ENCODE peak calls at places on chromosomes 16 and 17, in seven cellular contexts. X, Q, A, H, Y, U and G are unnamed samples.

GRCh38 chr16:89373355-89374110 is 116.8 kb downstream of the ANKRD11 start:
- DNase-seq in X (no peak), Q (no peak), A (no peak), H (peak; percentile 24), Y (no peak), U (peak; percentile 89), G (peak; percentile 22)

GRCh38 chr17:56581635-56582605 is 11.6 kb upstream of the NOG start:
- DNase-seq in X (no peak), Q (no peak), A (no peak), H (no peak), Y (no peak), U (no peak), G (no peak)

GRCh38 chr17:75544250-75544649 is 18.8 kb downstream of the LLGL2 start:
- DNase-seq in X (no peak), Q (no peak), A (no peak), H (no peak), Y (no peak), U (no peak), G (no peak)

GRCh38 chr17:81039854-81040758 is 5.2 kb downstream of the BAIAP2 start:
- DNase-seq in X (peak; percentile 70), Q (no peak), A (no peak), H (peak; percentile 44), Y (no peak), U (no peak), G (no peak)

GRCh38 chr17:17580662-17581470 is 10.6 kb downstream of the PEMT start:
- DNase-seq in X (no peak), Q (no peak), A (no peak), H (no peak), Y (no peak), U (no peak), G (no peak)

GRCh38 chr16:28098959-28099945 is 35.7 kb upstream of the GSG1L start:
- DNase-seq in X (no peak), Q (no peak), A (no peak), H (no peak), Y (no peak), U (peak; percentile 57), G (no peak)

GRCh38 chr17:45040459-45040858 is 11.0 kb downstream of the DCAKD start:
- DNase-seq in X (no peak), Q (no peak), A (no peak), H (no peak), Y (no peak), U (no peak), G (no peak)

GRCh38 chr17:42608692-42609181 is 437 bp downstream of the RETREG3 start:
- DNase-seq in X (no peak), Q (no peak), A (peak; percentile 20), H (no peak), Y (no peak), U (no peak), G (no peak)

GRCh38 chr17:16417399-16417798 is 2.0 kb downstream of the TRPV2 start:
- DNase-seq in X (no peak), Q (no peak), A (no peak), H (no peak), Y (no peak), U (no peak), G (no peak)

GRCh38 chr16:11292076-11292748 is 11.1 kb upstream of the PRM1 start:
- DNase-seq in X (no peak), Q (no peak), A (no peak), H (no peak), Y (no peak), U (no peak), G (no peak)

GRCh38 chr17:81091774-81092517 is 57.0 kb downstream of the BAIAP2 start:
- DNase-seq in X (no peak), Q (no peak), A (no peak), H (no peak), Y (no peak), U (no peak), G (no peak)

GRCh38 chr16:50818380-50818779 is 76.5 kb downstream of the CYLD start:
- DNase-seq in X (no peak), Q (no peak), A (no peak), H (no peak), Y (no peak), U (no peak), G (no peak)

GRCh38 chr16:55489119-55489955 is 10.3 kb downstream of the MMP2 start:
- DNase-seq in X (no peak), Q (no peak), A (no peak), H (no peak), Y (no peak), U (no peak), G (no peak)

GRCh38 chr16:9039208-9039607 is 52.2 kb upstream of the HAPSTR1 start:
- DNase-seq in X (no peak), Q (no peak), A (no peak), H (no peak), Y (no peak), U (no peak), G (no peak)

DNA sequence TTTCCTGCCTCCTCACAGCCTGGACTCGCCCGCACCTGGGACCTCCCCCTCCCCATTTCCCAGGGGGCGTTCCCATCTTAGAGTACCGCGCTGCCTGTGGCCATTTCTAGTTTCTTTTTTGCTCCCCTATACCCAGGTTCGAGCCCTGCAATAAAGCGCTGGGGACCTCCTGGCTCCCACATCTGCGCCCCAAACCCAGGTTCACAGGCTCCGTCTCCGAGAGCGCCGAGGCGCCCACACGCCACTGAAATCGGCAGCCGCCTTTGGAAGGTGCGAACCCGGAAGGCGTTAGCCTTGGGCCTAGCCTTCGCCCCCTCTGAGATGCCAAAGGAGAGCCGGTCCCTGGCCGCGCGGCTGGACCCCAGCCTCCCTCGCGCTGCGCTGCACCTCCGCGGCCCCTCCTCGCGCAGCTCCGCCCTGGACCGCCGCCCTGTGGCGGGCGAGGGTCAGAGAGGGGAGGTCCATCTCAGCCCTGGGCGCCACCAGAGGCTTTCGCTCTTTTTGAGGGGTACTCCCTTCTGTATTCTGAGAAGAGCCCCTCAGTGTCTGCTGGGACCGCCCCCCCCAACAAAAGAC is 1.8 kb downstream of the KCNJ12 start:
- DNase-seq in X (no peak), Q (no peak), A (no peak), H (no peak), Y (no peak), U (no peak), G (no peak)
- H3K27ac ChIP-seq in X (no peak overlapping the region), Q (no peak overlapping the region), A (no peak overlapping the region), H (no peak overlapping the region), Y (no peak overlapping the region), U (no peak overlapping the region), G (no peak overlapping the region)

DNA sequence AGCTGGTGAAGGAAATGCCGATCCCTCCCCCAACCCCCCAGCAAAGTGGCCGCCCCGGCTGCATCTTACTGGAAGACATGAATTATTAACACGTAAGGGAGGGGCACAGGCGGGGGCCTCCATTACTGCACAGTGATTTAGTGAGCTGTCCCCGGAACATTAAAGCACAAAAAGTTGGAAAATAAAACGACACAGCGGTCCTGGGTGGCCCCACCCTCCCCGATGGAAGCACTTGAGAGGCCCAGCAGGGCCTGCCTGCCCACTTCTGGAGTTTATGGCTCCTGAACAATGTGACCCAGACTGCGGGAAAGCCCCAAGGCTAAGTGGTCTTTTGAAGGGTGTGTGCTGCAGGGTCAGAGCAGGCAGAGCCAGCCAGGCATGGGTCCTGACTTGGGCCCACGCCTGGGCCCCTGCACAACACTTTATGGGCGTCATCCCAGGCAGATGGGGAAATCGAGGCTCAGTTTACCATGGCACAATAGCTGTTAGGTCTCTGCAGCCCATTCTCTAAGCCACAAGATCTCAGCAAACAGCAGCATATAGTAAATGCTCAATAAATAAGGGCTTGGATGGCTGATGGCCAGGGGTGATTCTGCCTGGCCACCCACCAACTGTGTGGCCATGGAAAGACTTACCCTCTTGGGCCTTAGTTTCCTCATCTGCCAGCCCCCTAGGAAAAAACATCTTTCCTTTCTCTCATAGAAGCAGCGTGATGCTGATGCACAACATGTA is 22.8 kb downstream of the CCDC102A start:
- DNase-seq in X (no peak), Q (peak; percentile 47), A (no peak), H (no peak), Y (no peak), U (no peak), G (no peak)
- H3K27ac ChIP-seq in X (no peak overlapping the region), Q (peak overlapping the region; percentile 54), A (no peak overlapping the region), H (no peak overlapping the region), Y (no peak overlapping the region), U (no peak overlapping the region), G (no peak overlapping the region)

DNA sequence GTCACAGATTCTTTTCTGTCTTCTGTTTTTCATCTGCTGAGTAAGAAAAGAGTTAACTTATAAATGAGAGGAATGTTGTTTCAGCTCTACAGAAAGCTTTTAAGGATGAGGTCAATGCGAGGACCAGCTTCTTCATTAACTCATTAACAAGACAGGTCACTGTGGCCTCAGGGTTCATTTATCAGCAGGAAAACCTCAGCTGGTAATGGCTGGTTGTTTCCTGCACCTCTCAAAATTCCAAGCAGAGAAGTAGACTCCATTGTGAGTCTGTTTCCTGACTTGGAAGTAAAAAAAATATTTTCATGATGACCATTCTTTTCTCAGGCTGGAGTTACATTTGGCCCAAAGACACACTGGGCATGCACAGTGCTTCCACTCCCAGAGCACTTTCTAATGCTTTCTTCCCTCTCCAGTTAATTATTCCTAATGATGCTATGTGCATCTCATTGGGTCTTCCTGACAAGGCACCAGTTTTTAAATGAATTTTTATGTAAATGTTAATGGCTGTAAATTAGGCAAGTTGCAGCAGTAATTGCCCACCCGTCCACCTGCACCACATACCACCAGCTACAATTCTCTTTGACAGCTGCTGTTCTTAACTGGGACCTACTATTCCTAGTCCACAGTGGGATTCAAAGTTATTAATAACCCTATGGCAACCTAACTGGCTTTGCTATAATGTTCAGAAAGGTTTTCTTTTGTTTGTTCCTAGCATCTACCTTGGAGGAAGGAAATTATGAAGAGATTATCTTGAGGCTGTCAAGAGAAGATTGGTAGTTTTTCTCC is 89.5 kb upstream of the BCAR1 start:
- DNase-seq in X (no peak), Q (no peak), A (no peak), H (no peak), Y (no peak), U (no peak), G (no peak)
- H3K27ac ChIP-seq in X (no peak overlapping the region), Q (no peak overlapping the region), A (no peak overlapping the region), H (no peak overlapping the region), Y (peak overlapping the region; percentile 27), U (peak overlapping the region; percentile 10), G (no peak overlapping the region)

GRCh38 chr16:4991754-4992153 is 33.6 kb downstream of the SEC14L5 start:
- DNase-seq in X (no peak), Q (no peak), A (no peak), H (no peak), Y (no peak), U (no peak), G (no peak)

GRCh38 chr16:4989391-4990006 is 31.4 kb downstream of the SEC14L5 start:
- DNase-seq in X (no peak), Q (no peak), A (no peak), H (no peak), Y (no peak), U (no peak), G (no peak)

GRCh38 chr16:4987580-4988374 is 29.6 kb downstream of the SEC14L5 start:
- DNase-seq in X (no peak), Q (no peak), A (no peak), H (no peak), Y (no peak), U (no peak), G (no peak)

GRCh38 chr16:4988647-4989046 is 30.5 kb downstream of the SEC14L5 start:
- DNase-seq in X (no peak), Q (no peak), A (no peak), H (no peak), Y (no peak), U (no peak), G (no peak)

DNA sequence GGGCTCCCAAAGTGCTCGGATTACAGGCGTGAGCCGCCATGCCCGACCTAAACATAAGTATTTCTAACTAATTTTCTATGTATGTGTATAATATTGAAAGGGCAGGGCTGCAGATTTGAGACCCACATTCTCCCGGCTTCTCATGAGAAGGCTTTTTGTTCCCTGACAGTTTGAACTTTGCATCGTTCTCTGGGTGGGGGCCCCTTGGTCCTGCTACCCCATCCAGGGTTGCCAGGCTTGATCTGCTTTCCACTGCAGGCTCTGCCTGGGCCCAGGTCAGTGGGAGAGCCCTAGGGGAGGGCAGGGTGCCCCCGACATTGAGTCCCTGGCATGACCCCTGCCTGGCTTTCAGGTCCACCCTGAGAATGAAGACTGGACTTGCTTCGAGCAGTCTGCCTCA is 32.3 kb downstream of the SEC14L5 start:
- DNase-seq in X (no peak), Q (no peak), A (no peak), H (no peak), Y (no peak), U (no peak), G (no peak)
- H3K27ac ChIP-seq in X (no peak overlapping the region), Q (no peak overlapping the region), A (no peak overlapping the region), H (no peak overlapping the region), Y (no peak overlapping the region), U (no peak overlapping the region), G (no peak overlapping the region)